ENCODE peak calls at places on chromosomes 12 and 14, in nine cellular contexts. L is myocyte; V is SK-N-SH; J is activated CD4-positive, alpha-beta T cell treated with anti-CD3 and anti-CD28 coated beads, Interleukin-2, amount 10 ng/mL, durations not matched to agents 7 days and 5 days; E is ELR; I is fibroblast of pulmonary artery; B is stimulated activated effector memory CD8-positive, alpha-beta T cell treated with anti-CD3 and anti-CD28 coated beads, Interleukin-12 subunit alpha, Interleukin-12 subunit beta, amount 100 ng/mL, for 72 hours; Q is WTC11; W is mesendoderm. C is an unnamed sample.

GRCh38 chr12:5222011-5222461 is 178.4 kb downstream of the KCNA5 start:
- DNase-seq in L (no peak), V (no peak), J (no peak), E (no peak), I (no peak), B (no peak), Q (peak), W (peak), C (no peak)

GRCh38 chr12:110957652-110958051 is 37.3 kb upstream of the MYL2 start:
- DNase-seq in L (no peak), V (peak), J (no peak), E (no peak), I (no peak), B (no peak), Q (no peak), W (no peak), C (no peak)

GRCh38 chr14:61695695-61696527 is 598 bp downstream of the HIF1A start:
- DNase-seq in L (peak), V (peak), J (peak), E (peak), I (peak), B (peak), Q (peak), W (peak), C (no peak)

GRCh38 chr14:52740751-52741150 is 10.8 kb downstream of the STYX start:
- DNase-seq in L (no peak), V (no peak), J (no peak), E (no peak), I (peak), B (no peak), Q (no peak), W (no peak), C (no peak)

GRCh38 chr12:6172086-6172485 is 28.1 kb upstream of the CD9 start:
- DNase-seq in L (no peak), V (no peak), J (no peak), E (no peak), I (no peak), B (no peak), Q (no peak), W (no peak), C (no peak)

GRCh38 chr12:115259968-115260806 is 576.2 kb upstream of the TBX3 start:
- DNase-seq in L (no peak), V (no peak), J (no peak), E (no peak), I (no peak), B (no peak), Q (no peak), W (no peak), C (no peak)

GRCh38 chr12:91072931-91073330 is 15.1 kb upstream of the KERA start:
- DNase-seq in L (peak), V (no peak), J (no peak), E (no peak), I (no peak), B (no peak), Q (no peak), W (no peak), C (no peak)

GRCh38 chr12:91988076-91988475 is 157.6 kb downstream of the BTG1 start:
- DNase-seq in L (no peak), V (no peak), J (no peak), E (peak), I (peak), B (no peak), Q (no peak), W (no peak), C (no peak)

GRCh38 chr12:53806689-53807088 is 54.9 kb upstream of the CISTR start:
- DNase-seq in L (no peak), V (no peak), J (no peak), E (peak), I (peak), B (no peak), Q (no peak), W (no peak), C (no peak)